ENCODE peak calls at places on chromosomes 1 and 21, in six cellular contexts. Q is stomach, J is A549, G is suprapubic skin, W is GM12878, D is ovary. F is an unnamed sample.

GRCh38 chr1:16967962-16968361 is 12.5 kb downstream of the MFAP2 start:
- DNase-seq in Q (no peak), J (no peak), G (no peak), D (no peak), W (no peak), F (no peak)

GRCh38 chr1:52904590-52905375 is 16.8 kb downstream of the ECHDC2 start:
- DNase-seq in G (no peak), D (no peak), Q (peak), W (no peak), J (peak), F (no peak)

GRCh38 chr1:4653328-4653660 is 1.1 kb upstream of the AJAP1 start:
- DNase-seq in Q (no peak), G (no peak), W (no peak), D (no peak), J (no peak), F (no peak)

GRCh38 chr1:2933431-2934172 is 87.7 kb upstream of the ACTRT2 start:
- DNase-seq in J (no peak), D (no peak), Q (no peak), W (no peak), G (no peak), F (no peak)

GRCh38 chr1:30697977-30698376 is 25.4 kb downstream of the MATN1 start:
- DNase-seq in G (no peak), D (no peak), W (no peak), Q (no peak), J (no peak), F (no peak)

GRCh38 chr1:233361876-233362275 is 34.4 kb downstream of the MAP3K21 start:
- DNase-seq in Q (no peak), D (no peak), W (no peak), G (no peak), J (no peak), F (no peak)

GRCh38 chr1:164726235-164726634 is 167.3 kb downstream of the PBX1 start:
- DNase-seq in G (no peak), D (no peak), Q (no peak), J (peak), W (no peak), F (no peak)

GRCh38 chr1:34779526-34779925 is 1.5 kb upstream of the GJB3 start:
- DNase-seq in J (no peak), D (no peak), W (no peak), G (peak), Q (no peak), F (no peak)

GRCh38 chr1:111154021-111154999 is 14.3 kb downstream of the CEPT1 start:
- DNase-seq in W (no peak), G (no peak), J (no peak), D (no peak), Q (no peak), F (no peak)

GRCh38 chr1:240497908-240498307 is 114.0 kb downstream of the GREM2 start:
- DNase-seq in J (no peak), W (no peak), D (no peak), G (no peak), Q (no peak), F (no peak)

GRCh38 chr21:33951276-33952178 is 35.9 kb upstream of the ATP5PO start:
- DNase-seq in G (no peak), D (no peak), Q (no peak), W (peak), J (no peak), F (no peak)

GRCh38 chr21:46112731-46113215 is 14.9 kb downstream of the COL6A2 start:
- DNase-seq in D (no peak), W (no peak), G (peak), Q (peak), J (no peak), F (peak)

GRCh38 chr1:30095051-30095450 is 628.3 kb downstream of the MATN1 start:
- DNase-seq in J (no peak), W (no peak), Q (no peak), G (no peak), D (no peak), F (no peak)

GRCh38 chr21:42939581-42940413 is 14.4 kb upstream of the ERVH48-1 start:
- DNase-seq in Q (peak), J (peak), D (peak), G (no peak), W (no peak), F (peak)

GRCh38 chr1:153957744-153958110 is 685 bp downstream of the CRTC2 start:
- DNase-seq in D (no peak), W (no peak), J (no peak), G (no peak), Q (no peak), F (no peak)

GRCh38 chr1:61043010-61043820 is 39.1 kb upstream of the NFIA start:
- DNase-seq in D (peak), W (no peak), Q (peak), G (peak), J (peak), F (peak)

GRCh38 chr1:115748396-115749130 is 20.0 kb downstream of the CASQ2 start:
- DNase-seq in Q (no peak), G (no peak), W (no peak), D (no peak), J (peak), F (no peak)

GRCh38 chr1:153546796-153547559 is 1.4 kb upstream of the S100A4 start:
- DNase-seq in W (no peak), G (no peak), D (no peak), Q (no peak), J (no peak), F (no peak)

GRCh38 chr1:221204055-221204833 is 325.0 kb downstream of the HLX start:
- DNase-seq in J (no peak), W (no peak), Q (no peak), D (no peak), G (no peak), F (no peak)

GRCh38 chr1:60831780-60832179 is 250.6 kb upstream of the NFIA start:
- DNase-seq in Q (no peak), D (no peak), W (no peak), G (no peak), J (no peak), F (no peak)

GRCh38 chr21:46545363-46545762 is 59.5 kb downstream of the S100B start:
- DNase-seq in W (no peak), Q (peak), G (no peak), D (no peak), J (no peak), F (no peak)

GRCh38 chr1:91137173-91137852 is 115.5 kb upstream of the ZNF644 start:
- DNase-seq in W (no peak), J (no peak), D (no peak), G (no peak), Q (no peak), F (no peak)

GRCh38 chr1:91523462-91523861 is 22.8 kb downstream of the CDC7 start:
- DNase-seq in W (peak), D (no peak), G (no peak), J (peak), Q (no peak), F (no peak)

GRCh38 chr1:201904579-201904978 is 15.9 kb downstream of the SHISA4 start:
- DNase-seq in J (no peak), D (peak), W (no peak), G (no peak), Q (no peak), F (no peak)

GRCh38 chr1:172286629-172287076 is 133.8 kb upstream of the C1orf105 start:
- DNase-seq in G (no peak), Q (no peak), J (peak), D (peak), W (no peak), F (peak)

GRCh38 chr1:39117985-39118384 is 86.5 kb upstream of the MACF1 start:
- DNase-seq in G (no peak), W (no peak), J (no peak), Q (no peak), D (no peak), F (no peak)

GRCh38 chr1:39113109-39113743 is 87.1 kb downstream of the NDUFS5 start:
- DNase-seq in J (no peak), D (no peak), Q (no peak), G (no peak), W (no peak), F (no peak)

GRCh38 chr1:39116868-39117728 is 87.4 kb upstream of the MACF1 start:
- DNase-seq in W (no peak), D (no peak), Q (no peak), J (no peak), G (no peak), F (no peak)

GRCh38 chr1:39116116-39116607 is 88.3 kb upstream of the MACF1 start:
- DNase-seq in G (no peak), Q (no peak), J (no peak), D (no peak), W (no peak), F (no peak)

GRCh38 chr1:39115271-39116110 is 89.0 kb upstream of the MACF1 start:
- DNase-seq in D (no peak), Q (no peak), W (no peak), G (no peak), J (no peak), F (no peak)
- TF ChIP-seq POLR2A in D (no peak), Q (no peak), W (no peak), G (no peak), J (no peak), F (no peak)

GRCh38 chr1:184497962-184498723 is 111.3 kb downstream of the C1orf21 start:
- DNase-seq in G (no peak), Q (no peak), W (no peak), D (no peak), J (no peak), F (no peak)

GRCh38 chr1:184494929-184495328 is 108.1 kb downstream of the C1orf21 start:
- DNase-seq in D (no peak), Q (no peak), W (peak), J (no peak), G (no peak), F (no peak)

GRCh38 chr1:184492543-184492942 is 105.7 kb downstream of the C1orf21 start:
- DNase-seq in G (no peak), Q (no peak), J (no peak), W (no peak), D (no peak), F (no peak)

GRCh38 chr1:184489908-184490307 is 103.1 kb downstream of the C1orf21 start:
- DNase-seq in J (no peak), W (no peak), G (no peak), Q (no peak), D (no peak), F (no peak)

DNA sequence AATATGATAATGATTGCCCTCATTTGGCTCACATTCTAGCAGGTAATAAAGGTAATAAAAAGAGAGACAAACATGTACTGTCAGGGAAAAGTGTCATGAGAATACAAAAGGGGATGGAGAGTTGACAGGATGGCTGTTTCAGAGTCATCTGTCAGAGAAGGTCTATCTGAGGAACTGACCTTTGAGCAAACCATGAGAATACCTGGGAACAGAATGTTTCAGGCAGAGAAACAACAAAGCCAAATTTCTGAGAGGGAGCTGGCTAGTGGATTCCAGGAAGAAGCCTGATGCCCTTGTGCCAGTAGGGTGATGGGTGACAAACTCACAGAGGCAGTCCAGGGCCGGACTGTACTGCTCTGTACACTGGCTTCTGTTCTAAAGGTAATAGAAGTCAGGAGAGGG is 107.2 kb downstream of the C1orf21 start:
- DNase-seq in G (no peak), J (no peak), D (no peak), Q (no peak), W (no peak), F (no peak)
- TF ChIP-seq EP300 in G (no peak), J (no peak), D (no peak), Q (no peak), W (no peak), F (no peak)

GRCh38 chr1:156673387-156674121 is 3.7 kb downstream of the NES start:
- DNase-seq in D (no peak), Q (no peak), J (no peak), G (no peak), W (no peak), F (no peak)
- H3K4me3 ChIP-seq in D (no peak), Q (no peak), J (no peak), G (peak), W (no peak), F (no peak)

GRCh38 chr1:203028784-203029553 is 2.7 kb downstream of the PPFIA4 start:
- DNase-seq in G (no peak), Q (no peak), D (no peak), J (no peak), W (no peak), F (no peak)

GRCh38 chr1:203026666-203027663 is 674 bp downstream of the PPFIA4 start:
- DNase-seq in D (no peak), W (no peak), Q (peak), J (no peak), G (no peak), F (no peak)

GRCh38 chr1:203028067-203028783 is 1.9 kb downstream of the PPFIA4 start:
- DNase-seq in J (no peak), G (no peak), W (no peak), D (no peak), Q (no peak), F (no peak)

GRCh38 chr1:203031467-203031866 is 5.2 kb downstream of the PPFIA4 start:
- DNase-seq in J (no peak), Q (no peak), D (no peak), W (no peak), G (no peak), F (no peak)

GRCh38 chr1:203025721-203026665 is at the start of gene PPFIA4:
- DNase-seq in Q (peak), G (peak), W (peak), D (peak), J (peak), F (peak)
- TF ChIP-seq POLR2A in Q (no peak), G (no peak), W (peak), D (no peak), J (peak), F (peak)

DNA sequence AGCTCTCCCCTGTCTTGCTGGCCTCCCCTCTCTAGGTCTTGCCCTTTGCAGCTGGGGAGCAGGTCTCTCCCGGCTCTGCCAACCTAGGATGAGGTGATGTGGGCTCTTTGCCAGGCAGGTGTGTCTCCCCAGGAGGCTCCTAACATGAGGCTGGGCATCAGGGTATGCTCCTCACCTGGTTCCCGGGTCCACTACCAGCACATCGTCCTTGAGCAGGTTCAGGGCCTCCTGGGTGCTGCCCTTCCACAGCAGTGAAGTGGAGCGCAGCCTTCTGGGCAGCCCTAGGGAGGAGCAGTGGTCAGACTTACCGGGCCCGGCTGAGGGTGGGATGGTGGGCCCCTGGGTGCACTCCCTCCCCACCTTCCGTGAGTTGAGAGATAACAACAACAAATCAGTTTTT is 17.5 kb downstream of the LACTBL1 start:
- DNase-seq in Q (no peak), D (no peak), J (no peak), G (no peak), W (no peak), F (no peak)
- TF ChIP-seq EP300 in Q (no peak), D (no peak), J (no peak), G (no peak), W (no peak), F (no peak)

DNA sequence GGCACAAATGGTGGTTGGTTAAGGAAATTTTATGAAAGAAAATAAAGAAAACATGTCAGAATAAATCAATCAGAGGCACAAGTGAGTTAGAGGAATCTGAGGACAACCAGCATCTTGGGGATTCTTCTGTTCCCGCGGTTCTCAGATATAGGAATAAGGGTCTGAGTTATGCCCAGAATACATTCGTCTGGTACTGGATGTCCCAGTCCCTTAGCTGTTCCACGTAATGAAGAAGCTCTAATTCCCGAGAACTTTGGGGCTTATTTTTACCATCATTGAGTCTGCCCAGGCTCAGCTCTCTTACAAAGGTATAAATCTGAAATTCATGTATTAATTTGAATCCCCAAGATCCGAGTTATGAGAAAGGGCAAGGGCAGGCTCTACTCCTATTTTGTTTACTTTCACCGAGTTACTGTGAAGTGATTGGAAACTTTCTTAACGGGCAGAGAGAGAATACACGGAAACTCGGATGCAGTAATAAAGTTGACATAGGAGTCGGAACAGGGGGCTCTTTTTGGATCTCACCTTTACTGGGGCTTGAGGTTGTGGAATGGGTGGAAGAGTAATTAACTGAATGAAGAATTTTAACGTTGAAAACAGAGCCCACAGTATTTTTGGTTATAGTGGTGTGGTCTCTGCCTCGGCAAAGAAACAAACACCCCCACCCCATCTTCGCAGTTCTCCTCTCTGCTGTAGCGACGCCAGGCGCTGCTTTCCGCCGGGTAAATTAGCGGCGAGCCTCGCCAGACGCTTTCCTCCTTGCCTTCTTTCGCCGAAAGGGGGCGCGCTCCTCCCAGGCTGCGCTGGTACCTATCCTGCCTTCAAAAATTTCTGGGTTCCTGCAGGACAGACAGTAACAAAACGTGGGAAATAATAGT is 7.1 kb downstream of the PRRX1 start:
- DNase-seq in G (no peak), Q (no peak), W (no peak), J (no peak), D (peak), F (peak)
- H3K4me3 ChIP-seq in G (peak), Q (no peak), W (no peak), J (no peak), D (no peak), F (no peak)